ENCODE peak calls at places on chromosomes 11 and 22, in four cellular contexts. G is NCI-H774; N is activated CD4-positive, alpha-beta T cell treated with anti-CD3 and anti-CD28 coated beads, Interleukin-2, amount 10 ng/mL, durations not matched to agents 7 days and 5 days; V is activated T-cell treated with anti-CD3 and anti-CD28 coated beads, Interleukin-2, amount 50 U/mL, for 48 hours. T is an unnamed sample.
A peak's percentile ranks its signal among the peaks of the same experiment; 100 is the strongest.

GRCh38 chr22:44380716-44381500 is 68.2 kb upstream of the SHISAL1 start:
- DNase-seq in G (no peak), N (no peak), V (no peak), T (peak; percentile 28)

GRCh38 chr11:65777241-65777640 is 3.5 kb downstream of the AP5B1 start:
- DNase-seq in G (no peak), N (no peak), V (no peak), T (no peak)

GRCh38 chr11:118311518-118311917 is 7.0 kb downstream of the CD3E start:
- DNase-seq in G (no peak), N (no peak), V (no peak), T (no peak)

GRCh38 chr11:96114178-96115070 is 190.5 kb upstream of the MTMR2 start:
- DNase-seq in G (no peak), N (no peak), V (no peak), T (no peak)

GRCh38 chr11:19910931-19911330 is 198.3 kb downstream of the NAV2 start:
- DNase-seq in G (no peak), N (no peak), V (no peak), T (no peak)

GRCh38 chr22:17706451-17706900 is 67.8 kb downstream of the BID start:
- DNase-seq in G (no peak), N (peak; percentile 61), V (peak; percentile 52), T (no peak)

GRCh38 chr11:69948256-69949141 is 129.3 kb upstream of the FGF3 start:
- DNase-seq in G (no peak), N (no peak), V (no peak), T (peak; percentile 56)

GRCh38 chr11:57406337-57406904 is 16.0 kb upstream of the PRG2 start:
- DNase-seq in G (no peak), N (no peak), V (peak; percentile 60), T (no peak)

GRCh38 chr11:46551261-46551660 is 42.6 kb downstream of the AMBRA1 start:
- DNase-seq in G (no peak), N (no peak), V (no peak), T (no peak)

GRCh38 chr11:61148016-61148640 is 13.1 kb downstream of the VPS37C start:
- DNase-seq in G (peak; percentile 71), N (no peak), V (no peak), T (peak; percentile 73)

GRCh38 chr11:70538641-70539359 is 140.5 kb downstream of the CTTN start:
- DNase-seq in G (no peak), N (no peak), V (no peak), T (no peak)

GRCh38 chr11:83008581-83008923 is 63.1 kb downstream of the RAB30 start:
- DNase-seq in G (no peak), N (no peak), V (no peak), T (no peak)

GRCh38 chr22:35315855-35316745 is 16.4 kb downstream of the TOM1 start:
- DNase-seq in G (peak; percentile 29), N (no peak), V (no peak), T (no peak)

GRCh38 chr11:9580894-9581293 is 7.4 kb downstream of the WEE1 start:
- DNase-seq in G (no peak), N (no peak), V (no peak), T (no peak)

GRCh38 chr11:94315664-94316063 is 11.3 kb downstream of the IZUMO1R start:
- DNase-seq in G (no peak), N (no peak), V (no peak), T (no peak)

GRCh38 chr11:121892131-121892681 is 223.8 kb downstream of the BLID start:
- DNase-seq in G (no peak), N (no peak), V (no peak), T (no peak)

GRCh38 chr11:9665749-9666148 is 1.9 kb downstream of the SWAP70 start:
- DNase-seq in G (no peak), N (no peak), V (no peak), T (no peak)

GRCh38 chr22:31526275-31526674 is 29.9 kb downstream of the SFI1 start:
- DNase-seq in G (no peak), N (no peak), V (peak; percentile 63), T (no peak)

GRCh38 chr11:12719221-12719620 is 45.0 kb downstream of the TEAD1 start:
- DNase-seq in G (no peak), N (no peak), V (no peak), T (no peak)

GRCh38 chr11:71420455-71421241 is 27.5 kb downstream of the DHCR7 start:
- DNase-seq in G (peak; percentile 59), N (peak; percentile 27), V (no peak), T (no peak)

GRCh38 chr22:37932821-37933578 is 20.4 kb downstream of the C22orf23 start:
- DNase-seq in G (peak; percentile 1), N (no peak), V (no peak), T (no peak)

GRCh38 chr22:42648368-42649260 is 578 bp downstream of the CYB5R3 start:
- DNase-seq in G (no peak), N (peak; percentile 60), V (peak; percentile 58), T (peak; percentile 88)

GRCh38 chr11:2769779-2770555 is 70.2 kb upstream of the KCNQ1OT1 start:
- DNase-seq in G (no peak), N (peak; percentile 4), V (peak; percentile 13), T (peak; percentile 5)

GRCh38 chr22:27934069-27934468 is 15.0 kb upstream of the PITPNB start:
- DNase-seq in G (no peak), N (no peak), V (no peak), T (no peak)

GRCh38 chr11:68312117-68312779 is at the start of gene LRP5:
- DNase-seq in G (peak; percentile 28), N (no peak), V (no peak), T (peak; percentile 53)

GRCh38 chr11:87739766-87740165 is 435.5 kb downstream of the RAB38 start:
- DNase-seq in G (no peak), N (no peak), V (no peak), T (no peak)

GRCh38 chr11:131146817-131147490 is 223.5 kb upstream of the NTM start:
- DNase-seq in G (no peak), N (no peak), V (no peak), T (no peak)

GRCh38 chr11:28017816-28018215 is 90.1 kb downstream of the KIF18A start:
- DNase-seq in G (no peak), N (no peak), V (no peak), T (no peak)

GRCh38 chr11:70948855-70949551 is 303.4 kb downstream of the SHANK2 start:
- DNase-seq in G (peak; percentile 14), N (no peak), V (no peak), T (peak; percentile 68)

GRCh38 chr11:12694182-12694531 is 19.9 kb downstream of the TEAD1 start:
- DNase-seq in G (peak; percentile 41), N (no peak), V (no peak), T (no peak)

GRCh38 chr22:41589260-41589600 is 410 bp downstream of the PMM1 start:
- DNase-seq in G (no peak), N (no peak), V (no peak), T (no peak)

GRCh38 chr22:47139790-47140119 is 377.3 kb downstream of the TBC1D22A start:
- DNase-seq in G (no peak), N (no peak), V (no peak), T (no peak)

GRCh38 chr11:13054278-13054677 is 45.2 kb downstream of the RASSF10 start:
- DNase-seq in G (no peak), N (no peak), V (no peak), T (no peak)

GRCh38 chr11:57460017-57460755 is at the start of gene RTN4RL2:
- DNase-seq in G (peak; percentile 15), N (peak; percentile 55), V (peak; percentile 67), T (peak; percentile 56)

GRCh38 chr11:67583319-67584204 is at the start of gene GSTP1:
- DNase-seq in G (peak; percentile 14), N (peak; percentile 76), V (peak; percentile 87), T (peak; percentile 93)